ENCODE peak calls at places on chromosomes 16 and 17, in four cellular contexts. One of them, this sample, is unnamed.

GRCh38 chr16:30903596-30903995 is 7.2 kb downstream of the CTF1 start:
- DNase-seq in H1: no peak
- DNase-seq in IMR-90: no peak
- DNase-seq in H9: no peak
- DNase-seq in this sample: peak; percentile 51

GRCh38 chr16:86625821-86626220 is 47.5 kb downstream of the FOXL1 start:
- DNase-seq in H1: no peak
- DNase-seq in H9: no peak
- DNase-seq in IMR-90: no peak
- DNase-seq in this sample: no peak

GRCh38 chr17:77011173-77012011 is 129.4 kb upstream of the SEC14L1 start:
- DNase-seq in IMR-90: peak; percentile 31
- DNase-seq in H9: peak; percentile 62
- DNase-seq in H1: no peak
- DNase-seq in this sample: peak; percentile 51

GRCh38 chr16:57815987-57816745 is 13.9 kb upstream of the KIFC3 start:
- DNase-seq in H1: no peak
- DNase-seq in IMR-90: peak; percentile 93
- DNase-seq in H9: peak; percentile 86
- DNase-seq in this sample: peak; percentile 96

GRCh38 chr16:74480150-74481029 is 59.1 kb upstream of the CLEC18B start:
- DNase-seq in H1: no peak
- DNase-seq in H9: no peak
- DNase-seq in IMR-90: no peak
- DNase-seq in this sample: peak; percentile 10

GRCh38 chr17:64155751-64156544 is 26.0 kb upstream of the ERN1 start:
- DNase-seq in IMR-90: peak; percentile 61
- DNase-seq in H1: no peak
- DNase-seq in H9: no peak
- DNase-seq in this sample: no peak

GRCh38 chr16:85202051-85202601 is 89.9 kb upstream of the CIBAR2 start:
- DNase-seq in IMR-90: no peak
- DNase-seq in H1: no peak
- DNase-seq in H9: no peak
- DNase-seq in this sample: peak; percentile 51

GRCh38 chr17:30116345-30116660 is 313 bp upstream of the NSRP1 start:
- DNase-seq in H9: no peak
- DNase-seq in H1: no peak
- DNase-seq in IMR-90: no peak
- DNase-seq in this sample: no peak

GRCh38 chr17:79280822-79281572 is 206.4 kb downstream of the ENGASE start:
- DNase-seq in H9: no peak
- DNase-seq in IMR-90: no peak
- DNase-seq in H1: no peak
- DNase-seq in this sample: no peak

GRCh38 chr16:11087691-11088431 is 143.5 kb downstream of the CLEC16A start:
- DNase-seq in H1: no peak
- DNase-seq in IMR-90: peak; percentile 57
- DNase-seq in H9: peak; percentile 52
- DNase-seq in this sample: peak; percentile 71

GRCh38 chr16:88357306-88358032 is 25.3 kb upstream of the ZNF469 start:
- DNase-seq in H1: no peak
- DNase-seq in H9: no peak
- DNase-seq in IMR-90: no peak
- DNase-seq in this sample: no peak
- H4K5ac ChIP-seq in H1: no peak overlapping the region
- H4K5ac ChIP-seq in H9: no peak overlapping the region
- H4K5ac ChIP-seq in IMR-90: no peak overlapping the region
- H4K5ac ChIP-seq in this sample: no peak overlapping the region

GRCh38 chr16:1680361-1680760 is 2.3 kb downstream of the JPT2 start:
- DNase-seq in H9: no peak
- DNase-seq in H1: no peak
- DNase-seq in IMR-90: no peak
- DNase-seq in this sample: no peak
- H3K4me2 ChIP-seq in H9: peak overlapping the region; percentile 5
- H3K4me2 ChIP-seq in H1: peak overlapping the region; percentile 89
- H3K4me2 ChIP-seq in IMR-90: no peak overlapping the region
- H3K4me2 ChIP-seq in this sample: peak overlapping the region; percentile 35

DNA sequence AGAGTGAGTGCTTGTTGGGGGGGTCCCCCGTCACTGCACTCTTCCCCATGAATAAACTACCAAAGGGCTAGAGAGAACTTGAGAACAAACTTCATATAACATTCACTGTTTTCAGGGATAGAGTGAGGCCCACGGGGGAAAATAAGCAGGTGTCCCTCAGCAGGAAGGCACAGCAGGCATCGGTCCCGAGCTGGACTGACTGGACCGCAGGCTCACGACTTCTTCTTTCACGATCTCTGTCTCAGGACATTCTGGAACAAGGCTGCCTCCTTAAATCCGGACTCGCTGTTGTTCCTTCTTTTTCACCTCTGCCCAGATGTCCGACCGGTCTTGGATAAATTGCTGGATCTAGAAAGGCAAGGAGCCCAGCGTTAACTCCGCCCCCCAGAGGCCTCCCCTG is 14.8 kb downstream of the CCDC42 start:
- DNase-seq in H9: no peak
- DNase-seq in H1: no peak
- DNase-seq in IMR-90: no peak
- DNase-seq in this sample: no peak
- H3K18ac ChIP-seq in H9: no peak overlapping the region
- H3K18ac ChIP-seq in H1: no peak overlapping the region
- H3K18ac ChIP-seq in IMR-90: no peak overlapping the region
- H3K18ac ChIP-seq in this sample: no peak overlapping the region

DNA sequence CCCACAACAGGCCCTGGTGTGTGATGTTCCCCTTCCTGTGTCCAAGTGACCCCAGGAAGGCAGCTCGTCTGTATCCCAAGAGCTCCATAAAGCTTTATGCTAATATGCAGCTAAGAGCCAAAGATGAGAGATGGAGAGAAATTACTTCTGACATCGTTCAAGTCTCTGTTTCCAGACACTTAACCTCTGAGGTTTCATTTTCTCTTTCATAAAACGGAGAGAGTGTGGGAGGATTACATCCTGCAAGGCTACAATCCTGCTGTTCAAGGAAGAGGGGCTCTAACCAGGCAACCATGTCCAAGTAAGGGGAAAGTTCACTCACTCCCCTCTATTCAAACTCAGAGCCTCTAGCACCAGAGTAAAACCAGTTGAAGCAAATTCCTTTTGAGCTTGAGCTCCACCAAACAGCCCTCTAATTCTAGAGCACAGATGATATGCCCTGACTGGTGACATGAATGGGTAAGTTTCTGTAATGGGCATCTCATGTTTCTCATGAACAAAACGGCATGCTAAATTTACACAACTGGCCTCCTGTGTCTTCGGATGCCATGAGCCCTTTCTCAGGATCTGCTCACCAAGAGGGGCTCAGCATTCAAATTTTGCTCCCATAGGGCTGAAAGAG is 397.4 kb downstream of the NPIPA8 start:
- DNase-seq in H9: no peak
- DNase-seq in H1: no peak
- DNase-seq in IMR-90: no peak
- DNase-seq in this sample: no peak
- H4K5ac ChIP-seq in H9: no peak overlapping the region
- H4K5ac ChIP-seq in H1: no peak overlapping the region
- H4K5ac ChIP-seq in IMR-90: no peak overlapping the region
- H4K5ac ChIP-seq in this sample: no peak overlapping the region

This sample was measured in mesendoderm.